ENCODE peak calls at places on chromosome 17, in seven cellular contexts. Z is BJ; C is stomach; G is uterus; J is fibroblast of lung; T is mammary epithelial cell; U is CD8-positive, alpha-beta T cell. K is an unnamed sample. For H3K27me3, the result is how much of the 10 kb centered on the place peaks cover.

GRCh38 chr17:79530361-79531105 is 80.3 kb downstream of the RBFOX3 start:
- DNase-seq in G (no peak), U (no peak), C (no peak), J (no peak), T (no peak), Z (no peak), K (no peak)

GRCh38 chr17:73257516-73257915 is 4.2 kb downstream of the CPSF4L start:
- DNase-seq in J (peak), G (peak), T (no peak), U (no peak), C (no peak), Z (no peak), K (no peak)

GRCh38 chr17:32971171-32971570 is 20.5 kb upstream of the SPACA3 start:
- DNase-seq in J (peak), T (peak), Z (no peak), G (no peak), U (no peak), C (peak), K (no peak)

GRCh38 chr17:61862105-61862574 is 1.2 kb downstream of the BRIP1 start:
- DNase-seq in G (no peak), J (peak), T (peak), U (no peak), C (no peak), Z (no peak), K (no peak)

GRCh38 chr17:34275881-34276280 is 5.9 kb downstream of the CCL7 start:
- DNase-seq in J (peak), T (no peak), U (no peak), Z (peak), G (no peak), C (no peak), K (no peak)

GRCh38 chr17:19263621-19264010 is 26.4 kb downstream of the EPN2 start:
- DNase-seq in J (peak), Z (no peak), G (peak), C (no peak), U (no peak), T (no peak), K (no peak)

GRCh38 chr17:77435272-77436057 is 294.7 kb downstream of the SEC14L1 start:
- DNase-seq in U (peak), T (no peak), J (no peak), Z (no peak), C (no peak), G (no peak), K (no peak)

GRCh38 chr17:77735341-77736206 is 222.9 kb upstream of the TNRC6C start:
- DNase-seq in T (no peak), J (no peak), U (peak), C (peak), Z (no peak), G (peak), K (no peak)

GRCh38 chr17:66748578-66748977 is 86.3 kb upstream of the CACNG5 start:
- DNase-seq in Z (no peak), G (no peak), U (no peak), J (no peak), T (no peak), C (no peak), K (no peak)

GRCh38 chr17:78241277-78242023 is 10.0 kb downstream of the TMEM235 start:
- DNase-seq in G (no peak), U (no peak), C (no peak), T (peak), J (peak), Z (no peak), K (no peak)

GRCh38 chr17:68576811-68577551 is 24.2 kb downstream of the FAM20A start:
- DNase-seq in U (no peak), C (no peak), Z (peak), G (peak), T (no peak), J (no peak), K (no peak)

GRCh38 chr17:48486557-48486956 is 44.3 kb downstream of the HOXB1 start:
- DNase-seq in J (peak), G (no peak), T (peak), U (no peak), C (no peak), Z (peak), K (no peak)

GRCh38 chr17:27354051-27354490 is 60.2 kb downstream of the WSB1 start:
- DNase-seq in U (no peak), T (no peak), G (no peak), Z (no peak), J (no peak), C (no peak), K (no peak)

GRCh38 chr17:9009737-9010136 is 11.6 kb upstream of the NTN1 start:
- DNase-seq in T (peak), J (no peak), Z (no peak), G (no peak), C (no peak), U (no peak), K (no peak)

GRCh38 chr17:17236295-17237025 is 508 bp downstream of the FLCN start:
- DNase-seq in Z (no peak), G (peak), U (no peak), T (peak), C (no peak), J (peak), K (no peak)

GRCh38 chr17:82636626-82637598 is 11.3 kb downstream of the WDR45B start:
- DNase-seq in J (no peak), C (peak), T (peak), U (no peak), G (no peak), Z (no peak), K (no peak)

GRCh38 chr17:8574687-8575086 is 55.8 kb downstream of the MYH10 start:
- DNase-seq in C (no peak), J (peak), T (no peak), U (no peak), Z (no peak), G (peak), K (no peak)

GRCh38 chr17:20896153-20896649 is 146.6 kb downstream of the USP22 start:
- DNase-seq in T (peak), Z (no peak), U (peak), G (peak), C (peak), J (no peak), K (no peak)

GRCh38 chr17:35740997-35741931 is 9.8 kb downstream of the RASL10B start:
- DNase-seq in T (no peak), J (no peak), G (no peak), U (no peak), C (no peak), Z (no peak), K (no peak)

GRCh38 chr17:21282231-21282630 is 2.3 kb upstream of the MAP2K3 start:
- DNase-seq in Z (peak), U (no peak), C (no peak), G (peak), T (peak), J (peak), K (no peak)

GRCh38 chr17:8740486-8740885 is 4.2 kb downstream of the CCDC42 start:
- DNase-seq in G (no peak), C (no peak), U (peak), J (no peak), T (no peak), Z (no peak), K (peak)

GRCh38 chr17:52383493-52384100 is 225.1 kb upstream of the CA10 start:
- DNase-seq in C (peak), J (peak), G (no peak), Z (no peak), T (peak), U (no peak), K (no peak)

GRCh38 chr17:83056583-83057396 is 22.6 kb upstream of the METRNL start:
- DNase-seq in T (no peak), Z (no peak), J (no peak), U (no peak), C (peak), G (peak), K (no peak)

GRCh38 chr17:14301761-14302401 is 1.0 kb downstream of the HS3ST3B1 start:
- DNase-seq in Z (no peak), G (no peak), T (peak), J (peak), U (peak), C (peak), K (peak)

GRCh38 chr17:82963104-82963950 is 116.1 kb upstream of the METRNL start:
- DNase-seq in C (peak), U (peak), G (peak), J (peak), Z (peak), T (peak), K (no peak)

GRCh38 chr17:7313028-7313889 is 1.9 kb downstream of the GPS2 start:
- DNase-seq in C (no peak), J (no peak), T (peak), U (no peak), G (no peak), Z (no peak), K (no peak)

GRCh38 chr17:2794116-2794803 is 2.0 kb upstream of the RAP1GAP2 start:
- DNase-seq in C (no peak), G (no peak), T (no peak), U (no peak), J (no peak), Z (no peak), K (no peak)

GRCh38 chr17:10420811-10421210 is 939 bp downstream of the MYH8 start:
- DNase-seq in J (no peak), G (no peak), T (no peak), C (no peak), Z (no peak), U (no peak), K (no peak)
- H3K4me3 ChIP-seq in J (no peak), G (no peak), T (no peak), C (no peak), Z (no peak), U (no peak), K (no peak)

GRCh38 chr17:76032780-76033108 is 5.6 kb upstream of the EVPL start:
- DNase-seq in T (no peak), U (no peak), Z (no peak), G (no peak), C (no peak), J (no peak), K (no peak)

GRCh38 chr17:76033139-76033538 is 6.0 kb upstream of the EVPL start:
- DNase-seq in G (no peak), J (no peak), T (no peak), C (no peak), Z (no peak), U (no peak), K (no peak)

GRCh38 chr17:76034433-76035185 is 7.5 kb upstream of the EVPL start:
- DNase-seq in Z (no peak), G (no peak), J (no peak), T (no peak), U (no peak), C (no peak), K (no peak)

GRCh38 chr17:76036497-76037380 is 9.6 kb upstream of the EVPL start:
- DNase-seq in C (no peak), T (no peak), G (no peak), U (no peak), J (no peak), Z (no peak), K (no peak)

GRCh38 chr17:76032073-76032779 is 5.1 kb upstream of the EVPL start:
- DNase-seq in U (no peak), C (no peak), Z (no peak), T (peak), J (no peak), G (no peak), K (no peak)
- TF ChIP-seq CTCF in U (no peak), C (no peak), Z (no peak), T (no peak), J (no peak), G (no peak), K (no peak)

GRCh38 chr17:57735707-57736106 is 9.4 kb downstream of the CCDC182 start:
- DNase-seq in T (peak), C (no peak), Z (no peak), U (no peak), J (no peak), G (no peak), K (no peak)

GRCh38 chr17:57732062-57732461 is 13.0 kb downstream of the CCDC182 start:
- DNase-seq in C (no peak), J (no peak), Z (no peak), G (no peak), T (no peak), U (no peak), K (no peak)

GRCh38 chr17:57735230-57735629 is 9.9 kb downstream of the CCDC182 start:
- DNase-seq in C (no peak), G (no peak), T (no peak), U (no peak), Z (no peak), J (no peak), K (no peak)

GRCh38 chr17:57730026-57730701 is 14.9 kb downstream of the CCDC182 start:
- DNase-seq in G (no peak), T (no peak), U (no peak), Z (no peak), C (no peak), J (no peak), K (no peak)

DNA sequence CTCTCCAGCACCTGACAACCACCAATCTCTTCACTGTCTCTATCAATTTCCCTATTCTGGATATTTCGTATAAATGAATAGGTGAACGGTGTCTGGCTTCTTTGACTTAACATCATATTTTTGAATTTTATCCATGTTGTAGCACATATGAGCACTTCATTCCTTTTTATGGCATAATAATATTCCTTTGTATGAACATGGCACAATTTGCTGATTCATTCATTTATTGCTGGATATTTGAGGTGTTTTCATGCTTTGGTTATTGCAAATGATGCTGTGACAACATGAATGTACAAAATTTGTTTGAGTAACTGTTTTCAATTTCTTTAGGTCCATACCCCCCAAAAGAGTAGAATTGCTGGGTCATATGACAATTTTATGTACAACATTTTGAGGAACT is 12.0 kb downstream of the CCDC182 start:
- DNase-seq in G (no peak), C (no peak), J (no peak), Z (no peak), T (no peak), U (no peak), K (no peak)
- H3K27me3 ChIP-seq in G (under half), C (under half), J (under half), Z (under half), T (under half), U (under half), K (under half)

DNA sequence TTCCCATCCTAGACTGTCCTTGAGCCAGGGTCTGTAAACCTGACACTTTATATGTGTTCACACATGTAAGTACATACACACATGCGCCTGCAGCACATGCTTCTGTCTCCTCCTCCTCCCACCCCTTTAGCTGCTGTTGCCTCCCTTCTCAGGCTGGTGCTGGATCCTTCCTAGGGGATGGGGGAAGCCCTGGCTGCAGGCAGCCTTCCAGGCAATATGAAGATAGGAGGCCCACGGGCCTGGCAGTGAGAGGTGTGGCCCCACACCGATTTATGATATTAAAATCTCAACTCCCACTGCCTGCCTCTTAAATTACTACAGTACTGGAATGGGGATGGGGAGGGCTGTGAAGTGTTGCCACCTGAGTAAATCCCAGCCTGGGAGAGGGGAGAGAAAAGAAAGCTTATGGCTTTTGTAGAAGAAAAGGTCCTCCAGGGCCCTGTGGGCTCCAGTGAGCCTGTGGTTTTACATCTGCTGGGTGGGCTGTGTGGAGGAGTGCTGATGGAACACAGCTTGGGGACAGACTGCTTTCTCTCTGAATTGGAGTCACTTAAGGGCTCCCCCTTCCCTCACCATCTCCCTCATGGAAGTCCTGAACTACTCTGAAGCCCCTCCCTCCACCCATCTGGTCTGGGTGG is 987 bp upstream of the WNK4 start:
- DNase-seq in G (no peak), U (no peak), C (no peak), J (no peak), T (no peak), Z (no peak), K (no peak)
- H3K4me3 ChIP-seq in G (no peak), U (no peak), C (no peak), J (no peak), T (no peak), Z (no peak), K (no peak)

GRCh38 chr17:80574496-80574895 is 29.9 kb downstream of the RPTOR start:
- DNase-seq in U (no peak), J (no peak), C (no peak), T (no peak), Z (no peak), G (no peak), K (no peak)

GRCh38 chr17:80569936-80570335 is 25.3 kb downstream of the RPTOR start:
- DNase-seq in U (no peak), G (no peak), T (no peak), Z (no peak), C (no peak), J (no peak), K (no peak)

GRCh38 chr17:80577876-80578275 is 33.2 kb downstream of the RPTOR start:
- DNase-seq in J (no peak), G (no peak), T (no peak), C (no peak), U (no peak), Z (no peak), K (no peak)

DNA sequence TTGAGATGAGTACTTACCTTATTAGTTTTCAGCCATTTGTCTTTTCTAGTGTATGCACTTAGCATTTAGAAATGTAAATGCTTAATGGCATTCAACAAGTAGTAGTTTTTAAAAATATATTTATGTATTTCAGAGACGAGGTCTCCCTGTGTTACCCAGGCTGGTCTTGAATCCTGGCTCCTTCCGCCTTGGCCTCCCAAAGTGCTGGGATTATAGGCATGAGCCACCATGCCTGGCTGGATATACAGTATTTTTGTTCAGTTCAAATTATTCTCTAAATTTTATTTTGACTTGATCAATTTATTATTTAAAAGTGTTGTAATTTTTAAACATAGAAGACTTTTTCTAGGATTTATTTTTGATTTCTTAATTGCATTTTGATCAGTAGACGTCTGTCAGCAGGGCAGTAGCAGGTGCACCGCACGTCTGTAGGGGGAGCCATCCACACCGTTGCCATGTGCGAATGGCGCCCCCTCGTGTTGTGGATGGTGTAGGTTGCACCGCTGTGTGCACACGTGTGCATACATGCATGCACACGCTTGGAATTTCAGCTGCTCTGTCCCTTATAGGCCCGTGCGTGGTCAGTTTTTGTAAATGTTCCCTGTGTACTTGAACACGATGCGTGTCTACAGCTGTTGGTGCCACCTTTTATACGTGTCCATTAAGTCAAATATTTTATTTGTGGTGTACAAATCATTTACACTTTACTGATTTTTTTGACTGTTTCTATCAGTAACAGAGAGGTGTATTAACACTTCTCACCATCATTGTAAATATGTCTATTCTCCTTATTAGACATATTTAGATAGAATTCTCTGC is 30.6 kb downstream of the RPTOR start:
- DNase-seq in T (peak), Z (no peak), U (peak), C (peak), G (peak), J (peak), K (peak)
- TF ChIP-seq CTCF in T (peak), Z (peak), U (peak), C (peak), G (peak), J (peak), K (peak)

GRCh38 chr17:65323055-65323454 is 185.9 kb downstream of the RGS9 start:
- DNase-seq in T (no peak), U (no peak), J (no peak), G (no peak), C (no peak), Z (no peak), K (no peak)
- H3K27me3 ChIP-seq in T (under half), U (under half), J (under half), G (under half), C (under half), Z (under half), K (under half)

GRCh38 chr17:38719284-38719942 is 10.7 kb upstream of the CISD3 start:
- DNase-seq in U (no peak), G (no peak), T (no peak), J (no peak), C (no peak), Z (no peak), K (no peak)
- H3K4me3 ChIP-seq in U (no peak), G (no peak), T (no peak), J (no peak), C (no peak), Z (no peak), K (no peak)

GRCh38 chr17:81009124-81009523 is 17.5 kb downstream of the CHMP6 start:
- DNase-seq in U (no peak), Z (no peak), C (no peak), T (no peak), G (no peak), J (no peak), K (no peak)
- TF ChIP-seq CTCF in U (no peak), Z (no peak), C (no peak), T (no peak), G (no peak), J (no peak), K (no peak)

DNA sequence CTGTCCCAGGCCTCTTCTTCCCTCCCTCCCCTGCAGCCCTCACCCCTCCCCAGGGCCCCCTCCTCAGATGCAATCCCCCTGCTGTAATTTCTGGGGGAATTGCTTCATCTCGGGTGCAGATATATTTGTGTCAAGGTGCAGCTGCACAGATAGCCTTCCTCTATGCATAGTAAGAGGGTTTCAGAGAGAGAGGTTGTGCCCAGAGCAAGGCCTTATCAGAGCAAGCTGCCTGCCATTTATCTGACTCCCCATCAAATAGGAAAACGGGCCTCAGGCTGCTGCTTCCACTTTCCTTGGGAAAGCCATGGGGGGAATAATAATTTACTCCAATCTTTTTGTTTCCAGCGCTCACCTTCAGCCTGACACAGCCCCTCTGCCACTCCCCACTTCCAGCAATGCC is 47.3 kb upstream of the LHX1 start:
- DNase-seq in G (no peak), U (no peak), Z (no peak), T (no peak), C (no peak), J (no peak), K (no peak)
- H3K27me3 ChIP-seq in G (under half), U (under half), Z (under half), T (under half), C (under half), J (under half), K (under half)

K was measured in GM06990.